ENCODE peak calls at places on chromosomes 7 and 10, in four cellular contexts. K, V, Z and O are unnamed samples.
A peak's percentile ranks its signal among the peaks of the same experiment; 100 is the strongest.

GRCh38 chr7:7719235-7719634 is 828 bp upstream of the RPA3 start:
- DNase-seq in V (no peak), K (no peak), Z (no peak), O (no peak)

GRCh38 chr10:5927306-5927705 is 37.3 kb downstream of the FBH1 start:
- DNase-seq in V (no peak), K (no peak), Z (no peak), O (no peak)

GRCh38 chr10:86410542-86411124 is 44.0 kb upstream of the GRID1 start:
- DNase-seq in V (no peak), Z (peak; percentile 30), K (no peak), O (no peak)

GRCh38 chr10:119542990-119543813 is 683 bp upstream of the RGS10 start:
- DNase-seq in K (peak; percentile 62), V (peak; percentile 67), Z (peak; percentile 54), O (peak; percentile 70)

GRCh38 chr10:34116780-34117179 is 698.3 kb downstream of the PARD3 start:
- DNase-seq in K (no peak), Z (no peak), V (no peak), O (no peak)

GRCh38 chr10:52438119-52438518 is 124.0 kb downstream of the DKK1 start:
- DNase-seq in Z (no peak), K (no peak), V (no peak), O (no peak)

GRCh38 chr10:88039496-88040200 is 176.2 kb downstream of the PTEN start:
- DNase-seq in V (no peak), Z (no peak), K (no peak), O (no peak)

GRCh38 chr10:128035557-128035973 is 90.7 kb downstream of the MKI67 start:
- DNase-seq in K (peak; percentile 69), Z (peak; percentile 36), V (peak; percentile 59), O (peak; percentile 62)

GRCh38 chr7:148941598-148942280 is 57.6 kb upstream of the EZH2 start:
- DNase-seq in K (peak; percentile 55), Z (peak; percentile 94), V (peak; percentile 31), O (no peak)

GRCh38 chr7:1893025-1893424 is 222.9 kb downstream of the ELFN1 start:
- DNase-seq in Z (no peak), V (no peak), K (no peak), O (no peak)

GRCh38 chr10:44809652-44810051 is 101.5 kb upstream of the TMEM72 start:
- DNase-seq in V (no peak), K (no peak), Z (no peak), O (no peak)

GRCh38 chr10:58818889-58819288 is 306.2 kb downstream of the BICC1 start:
- DNase-seq in Z (peak; percentile 31), V (no peak), K (no peak), O (no peak)

GRCh38 chr10:110684800-110685446 is 40.8 kb downstream of the RBM20 start:
- DNase-seq in V (no peak), K (no peak), Z (no peak), O (no peak)

GRCh38 chr10:112265745-112266144 is 17.5 kb upstream of the TECTB start:
- DNase-seq in Z (no peak), K (no peak), V (no peak), O (no peak)

GRCh38 chr7:70846208-70846607 is 285.7 kb upstream of the GALNT17 start:
- DNase-seq in V (no peak), K (no peak), Z (no peak), O (no peak)

GRCh38 chr7:157188091-157188665 is 49.5 kb downstream of the UBE3C start:
- DNase-seq in Z (no peak), K (no peak), V (no peak), O (no peak)

GRCh38 chr10:50514995-50515394 is 108.8 kb downstream of the SGMS1 start:
- DNase-seq in K (no peak), V (no peak), Z (no peak), O (no peak)

GRCh38 chr7:41881313-41882130 is 178.6 kb upstream of the INHBA start:
- DNase-seq in V (peak; percentile 68), Z (no peak), K (no peak), O (peak; percentile 35)

GRCh38 chr10:109037978-109038377 is 885.3 kb downstream of the XPNPEP1 start:
- DNase-seq in V (no peak), K (no peak), Z (no peak), O (no peak)

GRCh38 chr7:54419209-54419608 is 123.0 kb upstream of the VSTM2A start:
- DNase-seq in V (no peak), Z (no peak), K (no peak), O (no peak)

GRCh38 chr7:46522354-46522906 is 601.4 kb upstream of the IGFBP3 start:
- DNase-seq in K (no peak), Z (no peak), V (no peak), O (no peak)

GRCh38 chr10:126324826-126325225 is 63.5 kb downstream of the ADAM12 start:
- DNase-seq in V (no peak), Z (no peak), K (no peak), O (no peak)

GRCh38 chr7:14196555-14196954 is 207.1 kb upstream of the ETV1 start:
- DNase-seq in V (no peak), Z (no peak), K (no peak), O (no peak)

GRCh38 chr10:68111580-68111979 is 2.3 kb downstream of the MYPN start:
- DNase-seq in V (no peak), Z (no peak), K (no peak), O (no peak)

GRCh38 chr7:135100856-135101255 is 47.0 kb upstream of the TMEM140 start:
- DNase-seq in Z (no peak), V (no peak), K (no peak), O (no peak)